ENCODE peak calls at places on chromosomes 11 and 22, in ten cellular contexts. One of them, this sample, is unnamed.

GRCh38 chr11:28860898-28861297 is 752.7 kb downstream of the METTL15 start:
- DNase-seq in astrocyte of the spinal cord: peak; percentile 65
- DNase-seq in HCT116: peak; percentile 13
- DNase-seq in foreskin keratinocyte: peak; percentile 60
- DNase-seq in cardiac fibroblast: peak; percentile 70
- DNase-seq in prostate gland: no peak
- DNase-seq in fibroblast of lung: peak; percentile 53
- DNase-seq in foreskin fibroblast: peak; percentile 61
- DNase-seq in BJ: no peak
- DNase-seq in AG09319: no peak
- DNase-seq in this sample: peak; percentile 54

GRCh38 chr11:94857337-94857736 is 89.2 kb downstream of the AMOTL1 start:
- DNase-seq in astrocyte of the spinal cord: no peak
- DNase-seq in HCT116: no peak
- DNase-seq in foreskin keratinocyte: no peak
- DNase-seq in cardiac fibroblast: no peak
- DNase-seq in prostate gland: no peak
- DNase-seq in fibroblast of lung: no peak
- DNase-seq in foreskin fibroblast: no peak
- DNase-seq in BJ: no peak
- DNase-seq in AG09319: no peak
- DNase-seq in this sample: no peak

GRCh38 chr11:127789887-127790286 is 789.3 kb upstream of the KIRREL3 start:
- DNase-seq in astrocyte of the spinal cord: no peak
- DNase-seq in HCT116: no peak
- DNase-seq in foreskin keratinocyte: no peak
- DNase-seq in cardiac fibroblast: no peak
- DNase-seq in prostate gland: no peak
- DNase-seq in fibroblast of lung: peak; percentile 1
- DNase-seq in foreskin fibroblast: no peak
- DNase-seq in BJ: no peak
- DNase-seq in AG09319: no peak
- DNase-seq in this sample: no peak

GRCh38 chr22:28710112-28710888 is 30.7 kb upstream of the TTC28 start:
- DNase-seq in astrocyte of the spinal cord: peak; percentile 84
- DNase-seq in HCT116: no peak
- DNase-seq in foreskin keratinocyte: peak; percentile 82
- DNase-seq in cardiac fibroblast: peak; percentile 88
- DNase-seq in prostate gland: no peak
- DNase-seq in fibroblast of lung: peak; percentile 87
- DNase-seq in foreskin fibroblast: peak; percentile 90
- DNase-seq in BJ: peak; percentile 68
- DNase-seq in AG09319: peak; percentile 69
- DNase-seq in this sample: peak; percentile 91

GRCh38 chr11:101049813-101050212 is 79.8 kb downstream of the PGR start:
- DNase-seq in astrocyte of the spinal cord: no peak
- DNase-seq in HCT116: no peak
- DNase-seq in foreskin keratinocyte: no peak
- DNase-seq in cardiac fibroblast: no peak
- DNase-seq in prostate gland: no peak
- DNase-seq in fibroblast of lung: no peak
- DNase-seq in foreskin fibroblast: no peak
- DNase-seq in BJ: no peak
- DNase-seq in AG09319: no peak
- DNase-seq in this sample: no peak

GRCh38 chr11:110075087-110075821 is 17.9 kb upstream of the ZC3H12C start:
- DNase-seq in astrocyte of the spinal cord: peak; percentile 15
- DNase-seq in HCT116: no peak
- DNase-seq in foreskin keratinocyte: peak; percentile 27
- DNase-seq in cardiac fibroblast: no peak
- DNase-seq in prostate gland: no peak
- DNase-seq in fibroblast of lung: no peak
- DNase-seq in foreskin fibroblast: no peak
- DNase-seq in BJ: no peak
- DNase-seq in AG09319: no peak
- DNase-seq in this sample: peak; percentile 39

GRCh38 chr11:27621440-27622161 is 78.7 kb downstream of the BDNF start:
- DNase-seq in astrocyte of the spinal cord: no peak
- DNase-seq in HCT116: no peak
- DNase-seq in foreskin keratinocyte: no peak
- DNase-seq in cardiac fibroblast: peak; percentile 41
- DNase-seq in prostate gland: no peak
- DNase-seq in fibroblast of lung: peak; percentile 36
- DNase-seq in foreskin fibroblast: peak; percentile 53
- DNase-seq in BJ: peak; percentile 22
- DNase-seq in AG09319: no peak
- DNase-seq in this sample: peak; percentile 44

GRCh38 chr11:57368106-57368826 is 12.7 kb downstream of the PRG3 start:
- DNase-seq in astrocyte of the spinal cord: no peak
- DNase-seq in HCT116: no peak
- DNase-seq in foreskin keratinocyte: peak; percentile 82
- DNase-seq in cardiac fibroblast: no peak
- DNase-seq in prostate gland: no peak
- DNase-seq in fibroblast of lung: no peak
- DNase-seq in foreskin fibroblast: no peak
- DNase-seq in BJ: no peak
- DNase-seq in AG09319: no peak
- DNase-seq in this sample: no peak

GRCh38 chr11:116532066-116532465 is 240.7 kb downstream of the BUD13 start:
- DNase-seq in astrocyte of the spinal cord: no peak
- DNase-seq in HCT116: no peak
- DNase-seq in foreskin keratinocyte: no peak
- DNase-seq in cardiac fibroblast: no peak
- DNase-seq in prostate gland: no peak
- DNase-seq in fibroblast of lung: no peak
- DNase-seq in foreskin fibroblast: no peak
- DNase-seq in BJ: no peak
- DNase-seq in AG09319: no peak
- DNase-seq in this sample: no peak

GRCh38 chr11:116534270-116534975 is 238.4 kb downstream of the BUD13 start:
- DNase-seq in astrocyte of the spinal cord: no peak
- DNase-seq in HCT116: no peak
- DNase-seq in foreskin keratinocyte: no peak
- DNase-seq in cardiac fibroblast: no peak
- DNase-seq in prostate gland: no peak
- DNase-seq in fibroblast of lung: no peak
- DNase-seq in foreskin fibroblast: no peak
- DNase-seq in BJ: no peak
- DNase-seq in AG09319: no peak
- DNase-seq in this sample: no peak

GRCh38 chr11:116530705-116531104 is 242.1 kb downstream of the BUD13 start:
- DNase-seq in astrocyte of the spinal cord: no peak
- DNase-seq in HCT116: no peak
- DNase-seq in foreskin keratinocyte: no peak
- DNase-seq in cardiac fibroblast: no peak
- DNase-seq in prostate gland: no peak
- DNase-seq in fibroblast of lung: no peak
- DNase-seq in foreskin fibroblast: no peak
- DNase-seq in BJ: no peak
- DNase-seq in AG09319: no peak
- DNase-seq in this sample: no peak

GRCh38 chr11:116535120-116535519 is 237.7 kb downstream of the BUD13 start:
- DNase-seq in astrocyte of the spinal cord: no peak
- DNase-seq in HCT116: no peak
- DNase-seq in foreskin keratinocyte: no peak
- DNase-seq in cardiac fibroblast: no peak
- DNase-seq in prostate gland: no peak
- DNase-seq in fibroblast of lung: no peak
- DNase-seq in foreskin fibroblast: no peak
- DNase-seq in BJ: no peak
- DNase-seq in AG09319: no peak
- DNase-seq in this sample: no peak

GRCh38 chr11:116533186-116533825 is 239.5 kb downstream of the BUD13 start:
- DNase-seq in astrocyte of the spinal cord: no peak
- DNase-seq in HCT116: no peak
- DNase-seq in foreskin keratinocyte: no peak
- DNase-seq in cardiac fibroblast: no peak
- DNase-seq in prostate gland: no peak
- DNase-seq in fibroblast of lung: no peak
- DNase-seq in foreskin fibroblast: no peak
- DNase-seq in BJ: no peak
- DNase-seq in AG09319: no peak
- DNase-seq in this sample: no peak
- TF ChIP-seq CTCF in astrocyte of the spinal cord: no peak
- TF ChIP-seq CTCF in HCT116: peak; percentile 19
- TF ChIP-seq CTCF in foreskin keratinocyte: no peak
- TF ChIP-seq CTCF in cardiac fibroblast: no peak
- TF ChIP-seq CTCF in prostate gland: no peak
- TF ChIP-seq CTCF in fibroblast of lung: no peak
- TF ChIP-seq CTCF in foreskin fibroblast: no peak
- TF ChIP-seq CTCF in BJ: no peak
- TF ChIP-seq CTCF in AG09319: no peak
- TF ChIP-seq CTCF in this sample: no peak

DNA sequence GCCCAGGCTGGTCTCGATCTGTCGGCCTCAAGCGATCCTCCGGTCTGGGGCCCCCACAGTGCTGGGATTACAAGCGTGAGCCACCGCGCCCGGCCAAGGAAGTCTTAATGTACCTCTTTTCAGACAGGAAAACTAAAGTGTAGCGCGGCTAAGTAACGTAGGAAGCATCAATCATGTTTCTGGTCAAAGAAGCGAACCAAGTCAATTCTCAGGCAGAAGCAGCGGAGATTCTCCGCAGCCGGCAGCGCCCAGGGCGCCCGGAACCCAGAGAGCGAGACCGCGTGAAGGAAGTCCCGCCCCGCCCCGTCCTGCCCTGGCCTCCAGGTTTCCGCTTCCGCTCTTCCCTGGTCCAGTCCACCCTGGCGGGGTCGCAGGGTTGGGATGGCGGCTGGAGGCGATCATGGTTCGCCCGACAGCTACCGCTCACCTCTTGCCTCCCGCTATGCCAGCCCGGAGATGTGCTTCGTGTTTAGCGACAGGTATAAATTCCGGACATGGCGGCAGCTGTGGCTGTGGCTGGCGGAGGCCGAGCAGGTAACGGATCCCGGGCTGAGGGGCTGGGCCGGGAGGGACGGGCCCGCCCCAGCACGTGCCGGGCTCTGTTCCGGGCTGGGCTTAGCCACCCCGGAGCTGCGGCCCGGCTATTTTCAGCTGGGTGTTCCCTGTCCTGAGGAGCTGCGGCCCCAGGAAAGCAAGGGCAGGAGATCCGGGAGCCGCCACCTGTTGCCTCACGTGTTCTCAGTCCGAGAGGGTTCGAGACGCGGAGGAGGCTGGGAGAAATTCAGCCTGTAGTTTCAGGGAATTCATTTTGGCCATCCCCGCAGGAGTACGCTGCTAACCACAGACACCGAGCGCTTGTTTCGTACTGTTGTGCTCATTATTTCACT is at the start of gene ADSL:
- DNase-seq in astrocyte of the spinal cord: peak; percentile 88
- DNase-seq in HCT116: peak; percentile 47
- DNase-seq in foreskin keratinocyte: peak; percentile 86
- DNase-seq in cardiac fibroblast: peak; percentile 87
- DNase-seq in prostate gland: peak; percentile 87
- DNase-seq in fibroblast of lung: peak; percentile 84
- DNase-seq in foreskin fibroblast: peak; percentile 96
- DNase-seq in BJ: no peak
- DNase-seq in AG09319: peak; percentile 49
- DNase-seq in this sample: peak; percentile 78
- TF ChIP-seq CTCF in astrocyte of the spinal cord: no peak
- TF ChIP-seq CTCF in HCT116: no peak
- TF ChIP-seq CTCF in foreskin keratinocyte: peak; percentile 29
- TF ChIP-seq CTCF in cardiac fibroblast: no peak
- TF ChIP-seq CTCF in prostate gland: peak; percentile 20
- TF ChIP-seq CTCF in fibroblast of lung: no peak
- TF ChIP-seq CTCF in foreskin fibroblast: no peak
- TF ChIP-seq CTCF in BJ: peak; percentile 29
- TF ChIP-seq CTCF in AG09319: no peak
- TF ChIP-seq CTCF in this sample: peak; percentile 14

GRCh38 chr22:36367066-36367465 is 20.7 kb downstream of the MYH9 start:
- DNase-seq in astrocyte of the spinal cord: no peak
- DNase-seq in HCT116: no peak
- DNase-seq in foreskin keratinocyte: no peak
- DNase-seq in cardiac fibroblast: no peak
- DNase-seq in prostate gland: no peak
- DNase-seq in fibroblast of lung: no peak
- DNase-seq in foreskin fibroblast: peak; percentile 35
- DNase-seq in BJ: no peak
- DNase-seq in AG09319: no peak
- DNase-seq in this sample: no peak

GRCh38 chr22:36367479-36367878 is 20.3 kb downstream of the MYH9 start:
- DNase-seq in astrocyte of the spinal cord: no peak
- DNase-seq in HCT116: no peak
- DNase-seq in foreskin keratinocyte: no peak
- DNase-seq in cardiac fibroblast: no peak
- DNase-seq in prostate gland: no peak
- DNase-seq in fibroblast of lung: no peak
- DNase-seq in foreskin fibroblast: peak; percentile 44
- DNase-seq in BJ: no peak
- DNase-seq in AG09319: no peak
- DNase-seq in this sample: no peak

GRCh38 chr22:36369922-36370781 is 17.6 kb downstream of the MYH9 start:
- DNase-seq in astrocyte of the spinal cord: peak; percentile 40
- DNase-seq in HCT116: no peak
- DNase-seq in foreskin keratinocyte: peak; percentile 58
- DNase-seq in cardiac fibroblast: peak; percentile 75
- DNase-seq in prostate gland: peak; percentile 57
- DNase-seq in fibroblast of lung: peak; percentile 63
- DNase-seq in foreskin fibroblast: peak; percentile 70
- DNase-seq in BJ: no peak
- DNase-seq in AG09319: no peak
- DNase-seq in this sample: peak; percentile 62

GRCh38 chr22:36369004-36369921 is 18.5 kb downstream of the MYH9 start:
- DNase-seq in astrocyte of the spinal cord: peak; percentile 29
- DNase-seq in HCT116: no peak
- DNase-seq in foreskin keratinocyte: peak; percentile 49
- DNase-seq in cardiac fibroblast: no peak
- DNase-seq in prostate gland: no peak
- DNase-seq in fibroblast of lung: no peak
- DNase-seq in foreskin fibroblast: peak; percentile 23
- DNase-seq in BJ: no peak
- DNase-seq in AG09319: no peak
- DNase-seq in this sample: no peak

DNA sequence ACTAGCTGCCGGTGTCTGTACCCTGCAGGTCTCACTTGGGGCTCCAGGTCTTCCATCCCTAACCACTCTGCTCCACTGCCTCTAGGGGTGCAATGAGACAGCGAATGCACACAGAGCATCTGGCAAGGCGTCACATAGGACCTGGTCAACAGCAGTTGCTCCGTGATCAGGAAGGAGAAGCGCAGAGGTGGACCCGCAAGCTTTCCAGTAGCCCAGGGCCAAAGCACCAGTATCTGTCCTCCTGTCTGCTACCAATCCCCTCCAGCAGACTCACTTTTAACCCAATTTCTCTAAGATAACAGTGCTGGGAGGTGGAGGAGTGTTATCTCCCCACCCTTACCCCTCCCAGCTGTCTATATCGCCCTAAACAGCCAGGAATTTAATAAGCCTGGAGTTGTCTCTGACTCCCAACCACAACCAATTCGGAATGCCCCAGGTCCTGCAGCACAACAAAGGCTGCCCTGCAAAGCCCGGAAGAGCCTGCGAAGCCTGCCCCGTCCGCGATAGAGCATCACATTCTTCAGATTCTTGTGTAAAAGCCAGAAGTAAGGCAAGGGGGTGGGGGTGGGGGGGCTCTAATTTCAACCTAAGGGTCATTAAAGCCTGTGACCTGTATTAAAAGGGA is 19.3 kb downstream of the MYH9 start:
- DNase-seq in astrocyte of the spinal cord: peak; percentile 79
- DNase-seq in HCT116: no peak
- DNase-seq in foreskin keratinocyte: peak; percentile 76
- DNase-seq in cardiac fibroblast: peak; percentile 87
- DNase-seq in prostate gland: no peak
- DNase-seq in fibroblast of lung: peak; percentile 92
- DNase-seq in foreskin fibroblast: peak; percentile 86
- DNase-seq in BJ: no peak
- DNase-seq in AG09319: no peak
- DNase-seq in this sample: peak; percentile 83
- TF ChIP-seq CTCF in astrocyte of the spinal cord: peak; percentile 9
- TF ChIP-seq CTCF in HCT116: peak; percentile 22
- TF ChIP-seq CTCF in foreskin keratinocyte: peak; percentile 35
- TF ChIP-seq CTCF in cardiac fibroblast: no peak
- TF ChIP-seq CTCF in prostate gland: no peak
- TF ChIP-seq CTCF in fibroblast of lung: peak; percentile 19
- TF ChIP-seq CTCF in foreskin fibroblast: peak; percentile 4
- TF ChIP-seq CTCF in BJ: no peak
- TF ChIP-seq CTCF in AG09319: no peak
- TF ChIP-seq CTCF in this sample: no peak

DNA sequence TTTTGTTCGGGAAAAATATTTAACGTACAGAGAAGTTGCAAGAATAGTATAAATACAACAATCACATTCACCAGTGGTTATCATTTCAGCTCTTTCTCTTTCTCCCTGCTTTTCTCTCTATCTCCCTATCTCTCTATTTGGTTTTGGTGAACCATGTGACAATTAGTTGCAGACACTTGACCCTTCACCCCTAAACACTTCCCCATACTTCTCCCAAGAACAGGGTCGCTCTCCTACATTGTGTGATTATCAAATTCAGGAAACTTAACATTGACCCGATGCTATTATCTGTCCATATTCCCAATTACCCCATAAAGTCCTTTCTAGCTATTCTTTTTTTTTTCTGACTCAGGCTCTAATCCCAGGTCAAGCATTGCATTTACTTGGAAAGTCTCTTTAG is 4.8 kb upstream of the CYB5R3 start:
- DNase-seq in astrocyte of the spinal cord: no peak
- DNase-seq in HCT116: no peak
- DNase-seq in foreskin keratinocyte: no peak
- DNase-seq in cardiac fibroblast: no peak
- DNase-seq in prostate gland: no peak
- DNase-seq in fibroblast of lung: no peak
- DNase-seq in foreskin fibroblast: no peak
- DNase-seq in BJ: no peak
- DNase-seq in AG09319: no peak
- DNase-seq in this sample: no peak
- TF ChIP-seq CTCF in astrocyte of the spinal cord: no peak
- TF ChIP-seq CTCF in HCT116: no peak
- TF ChIP-seq CTCF in foreskin keratinocyte: no peak
- TF ChIP-seq CTCF in cardiac fibroblast: no peak
- TF ChIP-seq CTCF in prostate gland: no peak
- TF ChIP-seq CTCF in fibroblast of lung: no peak
- TF ChIP-seq CTCF in foreskin fibroblast: no peak
- TF ChIP-seq CTCF in BJ: no peak
- TF ChIP-seq CTCF in AG09319: no peak
- TF ChIP-seq CTCF in this sample: no peak

This sample was measured in fibroblast of the aortic adventitia.